ENCODE peak calls at places on chromosome 2, in seven cellular contexts. T is cardiac fibroblast; U is CD8-positive, alpha-beta T cell; K is GM12865; L is thoracic aorta; R is transverse colon; O is astrocyte of the spinal cord. Q is an unnamed sample.

GRCh38 chr2:135899567-135899966 is 23.3 kb upstream of the MCM6 start:
- DNase-seq in T (no peak), U (no peak), K (no peak), L (no peak), R (no peak), O (no peak), Q (no peak)

GRCh38 chr2:22326250-22326649 is 1058.7 kb upstream of the KLHL29 start:
- DNase-seq in T (no peak), U (no peak), K (no peak), L (no peak), R (no peak), O (no peak), Q (no peak)

GRCh38 chr2:105584437-105585010 is 160.2 kb upstream of the NCK2 start:
- DNase-seq in T (no peak), U (no peak), K (no peak), L (no peak), R (no peak), O (no peak), Q (no peak)

GRCh38 chr2:69453475-69454129 is 16.4 kb upstream of the NFU1 start:
- DNase-seq in T (no peak), U (no peak), K (peak; percentile 75), L (no peak), R (no peak), O (no peak), Q (peak; percentile 3)

GRCh38 chr2:77954931-77955330 is 432.8 kb upstream of the LRRTM4 start:
- DNase-seq in T (no peak), U (no peak), K (no peak), L (no peak), R (no peak), O (no peak), Q (no peak)

GRCh38 chr2:129758461-129759185 is 220.8 kb upstream of the RAB6C start:
- DNase-seq in T (no peak), U (no peak), K (peak; percentile 7), L (no peak), R (no peak), O (no peak), Q (no peak)

GRCh38 chr2:190162851-190163250 is 100.3 kb upstream of the MSTN start:
- DNase-seq in T (no peak), U (no peak), K (no peak), L (no peak), R (no peak), O (no peak), Q (no peak)

GRCh38 chr2:117983040-117983439 is 30.8 kb downstream of the CCDC93 start:
- DNase-seq in T (no peak), U (no peak), K (no peak), L (no peak), R (no peak), O (peak; percentile 54), Q (no peak)

GRCh38 chr2:88066543-88066942 is 1.1 kb upstream of the SMYD1 start:
- DNase-seq in T (no peak), U (no peak), K (no peak), L (no peak), R (no peak), O (no peak), Q (no peak)

GRCh38 chr2:1830936-1831616 is 86.8 kb upstream of the PXDN start:
- DNase-seq in T (peak; percentile 15), U (no peak), K (no peak), L (no peak), R (no peak), O (no peak), Q (no peak)

GRCh38 chr2:217858519-217859466 is 144.0 kb downstream of the TNS1 start:
- DNase-seq in T (peak; percentile 98), U (no peak), K (no peak), L (peak; percentile 76), R (peak; percentile 46), O (peak; percentile 89), Q (peak; percentile 47)

GRCh38 chr2:85695121-85695520 is 963 bp downstream of the GNLY start:
- DNase-seq in T (no peak), U (no peak), K (no peak), L (no peak), R (no peak), O (no peak), Q (no peak)

GRCh38 chr2:177885828-177886466 is 186.6 kb downstream of the PDE11A start:
- DNase-seq in T (no peak), U (no peak), K (no peak), L (no peak), R (no peak), O (no peak), Q (no peak)

GRCh38 chr2:143229411-143229810 is 100.2 kb downstream of the ARHGAP15 start:
- DNase-seq in T (no peak), U (no peak), K (no peak), L (no peak), R (no peak), O (no peak), Q (no peak)

GRCh38 chr2:166417669-166418068 is 41.9 kb upstream of the SCN9A start:
- DNase-seq in T (peak; percentile 72), U (no peak), K (peak; percentile 8), L (no peak), R (no peak), O (peak; percentile 54), Q (peak; percentile 1)

GRCh38 chr2:99819766-99820165 is 322.6 kb downstream of the AFF3 start:
- DNase-seq in T (no peak), U (no peak), K (no peak), L (no peak), R (no peak), O (no peak), Q (no peak)

GRCh38 chr2:143525006-143525405 is 395.8 kb downstream of the ARHGAP15 start:
- DNase-seq in T (no peak), U (no peak), K (no peak), L (no peak), R (no peak), O (peak; percentile 29), Q (no peak)

GRCh38 chr2:208256192-208256782 is 1.4 kb upstream of the IDH1 start:
- DNase-seq in T (no peak), U (no peak), K (peak; percentile 25), L (no peak), R (no peak), O (no peak), Q (no peak)

GRCh38 chr2:137724879-137725278 is 239.4 kb upstream of the HNMT start:
- DNase-seq in T (no peak), U (no peak), K (no peak), L (no peak), R (no peak), O (no peak), Q (no peak)

DNA sequence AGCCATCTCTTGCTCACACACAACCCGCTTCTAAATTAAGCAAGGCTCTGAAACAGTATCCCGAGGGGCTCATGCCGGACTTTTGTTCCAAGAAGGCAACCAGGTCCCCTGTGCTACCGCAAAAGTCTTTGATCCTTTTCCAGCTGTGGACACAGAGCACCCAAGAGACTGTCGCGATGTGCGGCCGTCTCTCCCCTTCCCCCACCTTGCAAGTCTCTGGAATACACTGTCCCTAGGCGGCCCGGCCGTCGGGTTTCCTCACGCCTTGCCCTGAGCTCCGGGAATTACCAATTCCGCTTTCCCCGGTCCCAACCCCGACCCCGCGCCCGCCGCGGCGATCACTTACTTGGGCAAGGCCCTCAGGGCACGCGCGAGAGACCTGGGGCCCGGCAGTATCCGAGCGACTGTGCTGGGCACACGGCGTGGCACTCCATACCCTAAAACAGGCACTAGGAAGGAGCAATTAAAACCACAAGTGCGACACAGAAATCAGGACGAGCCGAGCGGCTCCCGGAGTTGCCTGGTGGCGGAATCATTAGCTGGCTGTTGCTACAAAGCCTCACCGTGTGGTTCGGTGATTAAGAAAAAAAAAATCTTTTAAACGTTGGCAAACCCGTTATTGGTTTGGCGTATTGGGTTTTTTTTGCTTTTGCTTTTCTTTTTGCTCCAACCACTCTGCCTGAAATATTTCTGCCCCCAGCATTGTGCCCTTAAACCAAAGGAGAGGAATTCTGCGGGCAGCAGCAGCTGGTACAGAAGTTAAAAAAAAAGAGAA is 2.2 kb upstream of the DLX1 start:
- DNase-seq in T (no peak), U (no peak), K (no peak), L (no peak), R (no peak), O (no peak), Q (no peak)
- H3K4me3 ChIP-seq in T (peak overlapping the region; percentile 7), U (no peak overlapping the region), K (peak overlapping the region; percentile 6), L (no peak overlapping the region), R (no peak overlapping the region), O (no peak overlapping the region), Q (no peak overlapping the region)

DNA sequence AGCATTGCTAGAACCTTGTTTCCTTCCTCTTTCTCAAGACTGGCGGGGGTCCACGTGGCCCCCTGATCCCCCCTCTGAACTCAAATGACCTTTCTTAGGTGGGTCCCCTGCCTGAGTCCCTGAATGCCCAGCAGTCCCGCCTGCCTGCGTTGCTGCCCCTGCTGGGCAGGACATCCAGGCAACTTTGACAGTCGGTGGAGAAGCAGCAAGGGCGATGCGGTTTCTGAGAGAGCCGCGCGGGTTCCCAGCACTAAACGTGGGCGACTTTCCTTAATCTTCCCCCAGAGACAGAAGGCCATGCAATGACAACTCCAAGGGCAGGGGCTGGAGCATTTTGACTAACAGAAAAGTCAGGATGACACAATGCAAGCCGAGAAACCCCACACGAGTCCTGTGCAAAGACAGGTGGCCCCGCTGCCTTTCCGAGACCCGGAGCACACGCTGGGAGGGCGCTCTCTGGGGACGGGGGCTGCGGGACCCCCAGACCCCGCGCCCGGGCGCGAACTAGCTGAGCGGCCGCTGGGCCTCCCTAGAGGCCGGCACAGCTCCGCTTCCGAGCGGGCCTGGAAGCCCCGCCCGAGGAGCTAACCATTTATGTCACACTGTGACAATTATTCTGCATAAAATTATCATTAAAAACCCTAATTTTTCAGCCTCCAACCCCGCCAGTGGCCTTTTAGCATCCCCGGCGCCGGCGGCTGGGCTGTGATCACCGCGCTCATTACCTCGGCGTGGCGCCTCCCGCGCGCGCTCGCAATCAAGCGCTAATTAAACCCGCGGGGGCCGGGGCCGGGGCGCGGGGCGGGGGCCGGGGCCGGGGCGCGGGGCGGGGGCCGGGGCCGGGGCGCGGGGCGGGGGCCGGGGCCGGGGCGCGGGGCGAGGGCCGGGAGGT is 27.4 kb downstream of the ASB18 start:
- DNase-seq in T (no peak), U (no peak), K (no peak), L (no peak), R (no peak), O (no peak), Q (no peak)
- TF ChIP-seq CTCF in T (no peak), U (no peak), K (no peak), L (no peak), R (no peak), O (peak; percentile 8), Q (peak; percentile 26)

GRCh38 chr2:156803967-156804366 is 367.8 kb downstream of the GPD2 start:
- DNase-seq in T (no peak), U (no peak), K (no peak), L (no peak), R (no peak), O (no peak), Q (no peak)
- H3K4me3 ChIP-seq in T (no peak overlapping the region), U (no peak overlapping the region), K (no peak overlapping the region), L (no peak overlapping the region), R (no peak overlapping the region), O (no peak overlapping the region), Q (no peak overlapping the region)

DNA sequence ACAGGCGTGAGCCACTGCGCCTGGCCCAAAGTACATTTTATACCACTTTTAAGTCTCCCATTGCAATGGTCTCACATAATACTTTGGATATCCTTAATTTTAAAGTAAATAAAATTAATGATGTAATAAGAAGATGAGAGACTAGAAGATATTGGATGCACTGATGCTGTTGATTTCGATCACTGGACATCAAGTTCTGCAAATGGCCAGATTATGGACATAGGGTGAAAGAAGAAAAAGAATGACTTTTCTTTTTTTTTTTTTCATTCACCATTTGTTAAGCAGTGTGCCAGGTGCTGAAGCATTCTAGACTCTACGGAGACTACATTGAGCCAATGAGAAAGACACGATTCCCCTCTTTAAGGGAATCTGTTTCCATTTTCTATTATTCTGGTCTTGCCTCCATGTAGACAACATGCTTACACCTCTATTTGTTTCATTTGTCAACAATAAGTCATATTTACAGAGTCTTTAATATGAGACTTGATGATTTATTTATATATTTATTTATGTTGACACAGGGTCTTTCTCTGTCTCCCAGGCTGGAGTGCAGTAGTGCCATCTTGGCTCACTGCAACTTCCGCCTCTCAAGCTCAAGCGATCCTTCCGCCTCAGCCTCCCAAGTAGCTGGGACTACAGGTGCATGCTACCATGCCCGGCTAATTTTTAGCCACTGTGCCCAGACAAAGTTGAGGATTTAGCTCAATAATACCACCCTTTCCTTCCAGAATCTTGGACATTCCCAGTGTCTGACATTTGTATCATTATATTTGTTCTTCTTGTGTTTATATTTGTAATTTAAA is 23.7 kb downstream of the FN1 start:
- DNase-seq in T (peak; percentile 68), U (no peak), K (no peak), L (no peak), R (no peak), O (no peak), Q (no peak)
- TF ChIP-seq CTCF in T (no peak), U (no peak), K (no peak), L (no peak), R (no peak), O (no peak), Q (no peak)

Q was measured in retinal pigment epithelial cell.